ENCODE peak calls at places on chromosomes 3 and 15, in four cellular contexts. Y, H, S and O are unnamed samples.

GRCh38 chr3:44914936-44915335 is 40.5 kb downstream of the TGM4 start:
- DNase-seq in Y (peak), H (peak), S (peak), O (no peak)

GRCh38 chr3:112651516-112651915 is 10.6 kb upstream of the CCDC80 start:
- DNase-seq in Y (peak), H (no peak), S (peak), O (no peak)

GRCh38 chr15:58758141-58758540 is 8.6 kb upstream of the ADAM10 start:
- DNase-seq in Y (peak), H (no peak), S (no peak), O (no peak)

GRCh38 chr3:129470861-129471260 is 30.8 kb downstream of the IFT122 start:
- DNase-seq in Y (no peak), H (no peak), S (no peak), O (no peak)

GRCh38 chr3:377158-377561 is 180.6 kb downstream of the CHL1 start:
- DNase-seq in Y (peak), H (peak), S (peak), O (no peak)

GRCh38 chr3:25181096-25181495 is 247.0 kb upstream of the RARB start:
- DNase-seq in Y (no peak), H (no peak), S (no peak), O (no peak)

GRCh38 chr3:10189557-10190374 is 25.0 kb downstream of the IRAK2 start:
- DNase-seq in Y (peak), H (no peak), S (peak), O (no peak)

GRCh38 chr3:189340680-189341460 is 169.1 kb downstream of the TPRG1 start:
- DNase-seq in Y (no peak), H (no peak), S (peak), O (no peak)

GRCh38 chr3:194006102-194006501 is 129.8 kb upstream of the HES1 start:
- DNase-seq in Y (peak), H (no peak), S (no peak), O (no peak)
- TF ChIP-seq CTCF in Y (no peak), H (no peak), S (no peak), O (no peak)

DNA sequence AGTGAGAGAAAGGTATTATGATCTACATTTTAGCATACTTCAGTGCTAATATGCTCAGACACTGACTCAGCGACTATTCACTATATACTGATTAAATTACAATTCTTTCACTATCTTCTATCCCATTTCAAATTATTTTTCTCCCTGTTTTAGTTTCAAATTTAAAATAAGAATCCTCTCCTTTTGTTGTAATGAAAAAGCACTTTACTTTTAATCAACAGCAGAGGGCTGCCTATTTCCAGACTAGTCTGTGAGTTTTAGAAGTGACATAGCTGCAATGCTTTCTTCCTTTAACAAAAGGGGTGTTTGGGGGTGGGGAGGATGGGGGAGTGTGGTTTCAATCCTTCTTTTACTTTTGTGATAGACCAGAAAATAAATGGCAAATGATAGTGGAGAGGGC is 2.4 kb downstream of the NEDD4 start:
- DNase-seq in Y (no peak), H (no peak), S (no peak), O (no peak)
- H3K4me3 ChIP-seq in Y (no peak), H (no peak), S (no peak), O (no peak)

GRCh38 chr15:25852696-25853524 is 10.2 kb downstream of the ATP10A start:
- DNase-seq in Y (no peak), H (no peak), S (no peak), O (no peak)
- TF ChIP-seq CTCF in Y (no peak), H (no peak), S (no peak), O (no peak)

GRCh38 chr3:47159153-47159552 is 4.8 kb downstream of the SETD2 start:
- DNase-seq in Y (no peak), H (no peak), S (no peak), O (no peak)

GRCh38 chr3:47152578-47152977 is 11.3 kb downstream of the SETD2 start:
- DNase-seq in Y (peak), H (no peak), S (no peak), O (no peak)

GRCh38 chr3:47159820-47160219 is 4.1 kb downstream of the SETD2 start:
- DNase-seq in Y (no peak), H (no peak), S (no peak), O (no peak)

GRCh38 chr3:47158208-47158607 is 5.7 kb downstream of the SETD2 start:
- DNase-seq in Y (no peak), H (no peak), S (no peak), O (no peak)

DNA sequence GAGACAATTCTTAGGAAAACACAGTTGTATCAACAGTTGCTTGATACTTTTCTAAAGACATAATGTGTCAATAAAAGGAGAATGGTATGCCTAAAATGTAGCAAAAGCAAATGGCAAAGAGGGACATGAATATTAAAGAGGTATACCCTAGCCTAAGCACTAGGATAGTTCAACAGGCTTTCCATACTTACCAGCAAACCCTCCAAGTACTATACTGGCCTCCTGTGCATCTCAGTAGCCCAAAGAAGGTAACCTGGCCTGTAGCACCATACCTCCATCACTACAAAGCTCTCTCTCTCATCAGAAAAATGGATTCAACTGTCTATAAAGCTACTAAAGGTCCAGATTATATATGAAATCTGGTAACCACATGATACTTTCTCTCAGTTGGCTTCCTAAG is 7.5 kb downstream of the SETD2 start:
- DNase-seq in Y (peak), H (no peak), S (no peak), O (no peak)
- H3K4me3 ChIP-seq in Y (no peak), H (no peak), S (no peak), O (no peak)

DNA sequence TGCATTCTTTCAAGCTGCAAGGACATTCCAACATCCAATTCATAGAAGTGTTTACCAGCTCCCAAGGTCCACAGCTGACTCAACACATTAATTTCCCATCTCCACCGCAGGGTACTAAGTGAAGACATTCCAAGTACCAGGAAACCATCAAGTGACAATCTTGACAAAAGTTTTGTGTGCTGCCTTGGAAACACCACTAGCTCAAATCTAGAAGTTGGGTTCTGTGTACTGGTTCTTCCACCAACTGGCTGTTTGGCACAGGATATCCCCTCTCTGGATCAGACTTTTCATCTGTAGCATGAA is 46.7 kb downstream of the WNT5A start:
- DNase-seq in Y (peak), H (no peak), S (no peak), O (no peak)
- TF ChIP-seq CTCF in Y (no peak), H (no peak), S (no peak), O (no peak)

GRCh38 chr3:71583569-71584215 is at the start of gene FOXP1:
- DNase-seq in Y (peak), H (peak), S (peak), O (no peak)
- H3K4me3 ChIP-seq in Y (peak), H (peak), S (peak), O (peak)

GRCh38 chr15:39549912-39550311 is 31.0 kb upstream of the THBS1 start:
- DNase-seq in Y (no peak), H (peak), S (no peak), O (no peak)
- TF ChIP-seq CTCF in Y (no peak), H (no peak), S (no peak), O (no peak)

GRCh38 chr3:123881771-123882170 is 2.4 kb downstream of the MYLK start:
- DNase-seq in Y (no peak), H (no peak), S (no peak), O (no peak)
- H3K4me3 ChIP-seq in Y (no peak), H (no peak), S (no peak), O (peak)

DNA sequence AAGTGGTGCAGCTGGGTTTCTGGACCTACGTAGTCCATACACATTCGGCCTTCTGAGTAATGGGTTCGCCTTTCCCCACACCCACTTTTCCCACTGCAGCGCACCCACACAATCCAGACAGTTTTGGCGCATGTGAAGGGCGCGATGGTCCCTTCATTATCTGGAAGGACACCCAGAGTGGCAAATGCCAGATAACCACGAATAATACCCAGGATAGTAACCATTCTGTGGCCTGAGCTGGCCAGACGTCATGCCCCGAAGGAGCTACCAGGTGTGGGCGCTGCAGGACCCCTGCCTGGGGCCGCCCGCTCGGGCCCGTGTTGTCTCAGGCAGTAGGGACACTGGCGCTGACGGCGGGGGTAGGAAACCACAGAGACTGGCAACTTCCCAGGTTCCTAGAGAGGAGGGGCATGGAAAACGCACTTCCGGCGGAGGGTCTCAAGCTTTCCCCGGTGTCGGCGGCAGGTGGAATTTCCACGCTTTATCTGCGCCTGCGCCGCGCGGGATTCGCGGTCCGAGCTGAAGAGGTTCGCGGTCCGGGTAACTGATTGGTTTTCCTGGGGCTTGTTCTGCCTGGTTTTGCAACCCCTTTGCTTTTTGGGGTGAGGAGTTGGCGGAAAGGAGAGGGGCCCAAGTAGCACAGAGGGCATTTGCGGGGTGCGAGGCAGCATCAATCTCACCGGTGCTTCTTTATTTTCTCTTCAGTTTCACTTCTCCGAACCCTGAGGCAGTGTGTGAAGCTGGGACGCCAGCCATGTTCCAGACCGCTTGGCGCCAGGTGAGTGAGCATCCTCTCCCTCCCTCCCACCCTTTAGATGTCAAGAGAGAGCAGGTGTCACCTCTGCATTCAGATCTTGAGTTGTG is at the start of gene ZNF620:
- DNase-seq in Y (peak), H (peak), S (peak), O (no peak)
- TF ChIP-seq CTCF in Y (peak), H (peak), S (peak), O (peak)

DNA sequence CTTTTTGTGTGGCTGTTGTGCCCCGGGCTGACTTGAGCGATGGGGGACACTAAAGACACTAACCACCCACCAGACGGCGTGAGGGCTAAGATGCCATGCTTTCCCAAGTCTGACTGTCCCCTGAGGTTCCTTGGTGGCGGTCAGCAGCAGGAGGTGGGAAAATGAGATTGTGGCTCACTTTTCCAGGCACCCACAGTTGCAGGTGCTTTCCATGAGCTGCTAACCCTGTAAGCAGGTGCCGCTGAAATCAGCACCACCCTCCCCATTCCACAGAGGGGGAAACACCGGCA is 17.7 kb downstream of the PRR23E start:
- DNase-seq in Y (no peak), H (no peak), S (no peak), O (no peak)
- H3K4me3 ChIP-seq in Y (no peak), H (no peak), S (no peak), O (no peak)